ENCODE peak calls at places on chromosomes 6 and 20, in ten cellular contexts. I is retinal pigment epithelial cell, X is ascending aorta, M is WERI-Rb-1, P is thyroid gland, W is AG04450, H is left lung, F is tibial nerve, U is MCF 10A, N is transverse colon. E is an unnamed sample.

GRCh38 chr6:22062807-22063408 is 233.9 kb downstream of the PRL start:
- DNase-seq in I (no peak), X (no peak), M (no peak), P (peak), W (no peak), H (peak), F (no peak), U (no peak), N (no peak), E (no peak)

GRCh38 chr6:39729945-39730344 is 4.7 kb upstream of the KIF6 start:
- DNase-seq in I (no peak), X (no peak), M (peak), P (no peak), W (no peak), H (no peak), F (no peak), U (no peak), N (no peak), E (no peak)

GRCh38 chr6:158402184-158402583 is 89.9 kb downstream of the TULP4 start:
- DNase-seq in I (no peak), X (no peak), M (no peak), P (no peak), W (no peak), H (no peak), F (no peak), U (no peak), N (no peak), E (no peak)

GRCh38 chr6:119620846-119621570 is 271.4 kb upstream of the MAN1A1 start:
- DNase-seq in I (peak), X (no peak), M (no peak), P (no peak), W (peak), H (no peak), F (no peak), U (peak), N (no peak), E (no peak)

GRCh38 chr6:36769676-36770499 is 69.4 kb downstream of the CPNE5 start:
- DNase-seq in I (no peak), X (no peak), M (no peak), P (no peak), W (no peak), H (no peak), F (no peak), U (peak), N (no peak), E (no peak)

GRCh38 chr6:146593978-146594377 is 4.8 kb upstream of the ADGB start:
- DNase-seq in I (no peak), X (no peak), M (no peak), P (no peak), W (no peak), H (peak), F (no peak), U (no peak), N (no peak), E (no peak)

GRCh38 chr6:42758756-42759430 is 13.0 kb upstream of the TBCC start:
- DNase-seq in I (no peak), X (no peak), M (peak), P (no peak), W (no peak), H (no peak), F (no peak), U (no peak), N (no peak), E (no peak)

GRCh38 chr20:1427457-1428054 is 34.7 kb upstream of the FKBP1A start:
- DNase-seq in I (no peak), X (no peak), M (no peak), P (no peak), W (no peak), H (no peak), F (no peak), U (no peak), N (no peak), E (no peak)

GRCh38 chr20:57772349-57772964 is 62.6 kb upstream of the PMEPA1 start:
- DNase-seq in I (peak), X (no peak), M (no peak), P (no peak), W (peak), H (peak), F (no peak), U (peak), N (no peak), E (no peak)

GRCh38 chr6:169852504-169853195 is 101.2 kb downstream of the ERMARD start:
- DNase-seq in I (no peak), X (no peak), M (no peak), P (no peak), W (no peak), H (no peak), F (no peak), U (no peak), N (no peak), E (no peak)

GRCh38 chr20:17621229-17621968 is 51.5 kb downstream of the DSTN start:
- DNase-seq in I (no peak), X (no peak), M (no peak), P (peak), W (no peak), H (peak), F (no peak), U (no peak), N (peak), E (no peak)

GRCh38 chr20:4720977-4721349 is 746 bp upstream of the PRND start:
- DNase-seq in I (no peak), X (no peak), M (no peak), P (no peak), W (no peak), H (no peak), F (no peak), U (no peak), N (no peak), E (no peak)

GRCh38 chr6:46090115-46091079 is 39.4 kb upstream of the ENPP4 start:
- DNase-seq in I (peak), X (no peak), M (peak), P (peak), W (peak), H (peak), F (peak), U (peak), N (peak), E (peak)

GRCh38 chr6:17032595-17033591 is 69.0 kb upstream of the STMND1 start:
- DNase-seq in I (peak), X (peak), M (no peak), P (peak), W (peak), H (peak), F (peak), U (peak), N (peak), E (no peak)

GRCh38 chr6:17059820-17060219 is 42.0 kb upstream of the STMND1 start:
- DNase-seq in I (no peak), X (no peak), M (no peak), P (no peak), W (no peak), H (no peak), F (no peak), U (peak), N (no peak), E (no peak)

GRCh38 chr6:152775441-152775840 is 24.8 kb downstream of the VIP start:
- DNase-seq in I (no peak), X (no peak), M (no peak), P (no peak), W (no peak), H (no peak), F (no peak), U (no peak), N (no peak), E (peak)

GRCh38 chr6:26053929-26054658 is 33.1 kb upstream of the HFE start:
- DNase-seq in I (no peak), X (no peak), M (no peak), P (no peak), W (no peak), H (no peak), F (no peak), U (peak), N (no peak), E (no peak)

GRCh38 chr20:48880331-48880730 is 41.2 kb upstream of the ARFGEF2 start:
- DNase-seq in I (no peak), X (no peak), M (no peak), P (no peak), W (no peak), H (no peak), F (no peak), U (no peak), N (no peak), E (no peak)

GRCh38 chr6:45884336-45884735 is 131.3 kb downstream of the CLIC5 start:
- DNase-seq in I (no peak), X (no peak), M (no peak), P (no peak), W (no peak), H (no peak), F (no peak), U (no peak), N (no peak), E (no peak)

GRCh38 chr6:47134476-47135189 is 92.5 kb upstream of the ADGRF1 start:
- DNase-seq in I (peak), X (no peak), M (no peak), P (no peak), W (peak), H (no peak), F (no peak), U (peak), N (no peak), E (no peak)

GRCh38 chr6:72963946-72964345 is 261.4 kb downstream of the KHDC1L start:
- DNase-seq in I (no peak), X (no peak), M (no peak), P (no peak), W (no peak), H (no peak), F (no peak), U (no peak), N (no peak), E (no peak)

GRCh38 chr6:82906951-82907350 is 158.7 kb downstream of the UBE3D start:
- DNase-seq in I (peak), X (no peak), M (no peak), P (no peak), W (peak), H (no peak), F (no peak), U (peak), N (no peak), E (no peak)

GRCh38 chr6:134936927-134937326 is 13.0 kb downstream of the ALDH8A1 start:
- DNase-seq in I (peak), X (no peak), M (no peak), P (no peak), W (peak), H (no peak), F (no peak), U (peak), N (no peak), E (no peak)

GRCh38 chr6:89522778-89523177 is 89.8 kb downstream of the ANKRD6 start:
- DNase-seq in I (no peak), X (no peak), M (peak), P (no peak), W (no peak), H (no peak), F (no peak), U (no peak), N (no peak), E (no peak)

GRCh38 chr6:75204222-75204958 is 1.5 kb downstream of the COL12A1 start:
- DNase-seq in I (peak), X (no peak), M (peak), P (peak), W (peak), H (peak), F (peak), U (peak), N (peak), E (peak)

GRCh38 chr6:134519456-134519855 is 201.5 kb upstream of the SGK1 start:
- DNase-seq in I (no peak), X (no peak), M (no peak), P (peak), W (no peak), H (peak), F (no peak), U (no peak), N (no peak), E (no peak)

GRCh38 chr6:33410711-33411631 is at the start of gene PHF1:
- DNase-seq in I (no peak), X (no peak), M (peak), P (peak), W (peak), H (peak), F (peak), U (peak), N (peak), E (peak)

GRCh38 chr6:2166717-2167116 is 78.7 kb downstream of the GMDS start:
- DNase-seq in I (no peak), X (no peak), M (no peak), P (no peak), W (no peak), H (no peak), F (no peak), U (peak), N (peak), E (no peak)

GRCh38 chr6:43774776-43775583 is 5.0 kb downstream of the VEGFA start:
- DNase-seq in I (no peak), X (no peak), M (peak), P (peak), W (no peak), H (peak), F (peak), U (peak), N (peak), E (peak)

GRCh38 chr6:142944126-142945066 is 580 bp downstream of the HIVEP2 start:
- DNase-seq in I (peak), X (peak), M (peak), P (peak), W (peak), H (peak), F (peak), U (peak), N (peak), E (peak)

GRCh38 chr20:17140894-17141293 is 85.9 kb upstream of the PCSK2 start:
- DNase-seq in I (no peak), X (no peak), M (no peak), P (no peak), W (no peak), H (no peak), F (no peak), U (no peak), N (no peak), E (no peak)

GRCh38 chr6:92979281-92979680 is 440.1 kb downstream of the EPHA7 start:
- DNase-seq in I (peak), X (no peak), M (no peak), P (no peak), W (no peak), H (no peak), F (no peak), U (no peak), N (no peak), E (no peak)

GRCh38 chr6:14799928-14800327 is 445.9 kb upstream of the JARID2 start:
- DNase-seq in I (no peak), X (peak), M (peak), P (peak), W (peak), H (peak), F (peak), U (peak), N (peak), E (peak)

GRCh38 chr20:5970381-5970780 is 19.9 kb downstream of the MCM8 start:
- DNase-seq in I (no peak), X (no peak), M (no peak), P (peak), W (no peak), H (no peak), F (no peak), U (no peak), N (no peak), E (no peak)

GRCh38 chr6:85078071-85078470 is 313.7 kb upstream of the TBX18 start:
- DNase-seq in I (peak), X (no peak), M (no peak), P (no peak), W (peak), H (no peak), F (peak), U (peak), N (no peak), E (no peak)

GRCh38 chr20:38649275-38649891 is 47.8 kb downstream of the ARHGAP40 start:
- DNase-seq in I (no peak), X (no peak), M (peak), P (no peak), W (no peak), H (no peak), F (no peak), U (peak), N (no peak), E (peak)

GRCh38 chr6:21186479-21187055 is 407.0 kb upstream of the SOX4 start:
- DNase-seq in I (no peak), X (no peak), M (no peak), P (no peak), W (no peak), H (no peak), F (no peak), U (no peak), N (no peak), E (no peak)

GRCh38 chr6:98835149-98836024 is 1.0 kb downstream of the POU3F2 start:
- DNase-seq in I (no peak), X (no peak), M (peak), P (no peak), W (no peak), H (no peak), F (no peak), U (no peak), N (no peak), E (peak)

DNA sequence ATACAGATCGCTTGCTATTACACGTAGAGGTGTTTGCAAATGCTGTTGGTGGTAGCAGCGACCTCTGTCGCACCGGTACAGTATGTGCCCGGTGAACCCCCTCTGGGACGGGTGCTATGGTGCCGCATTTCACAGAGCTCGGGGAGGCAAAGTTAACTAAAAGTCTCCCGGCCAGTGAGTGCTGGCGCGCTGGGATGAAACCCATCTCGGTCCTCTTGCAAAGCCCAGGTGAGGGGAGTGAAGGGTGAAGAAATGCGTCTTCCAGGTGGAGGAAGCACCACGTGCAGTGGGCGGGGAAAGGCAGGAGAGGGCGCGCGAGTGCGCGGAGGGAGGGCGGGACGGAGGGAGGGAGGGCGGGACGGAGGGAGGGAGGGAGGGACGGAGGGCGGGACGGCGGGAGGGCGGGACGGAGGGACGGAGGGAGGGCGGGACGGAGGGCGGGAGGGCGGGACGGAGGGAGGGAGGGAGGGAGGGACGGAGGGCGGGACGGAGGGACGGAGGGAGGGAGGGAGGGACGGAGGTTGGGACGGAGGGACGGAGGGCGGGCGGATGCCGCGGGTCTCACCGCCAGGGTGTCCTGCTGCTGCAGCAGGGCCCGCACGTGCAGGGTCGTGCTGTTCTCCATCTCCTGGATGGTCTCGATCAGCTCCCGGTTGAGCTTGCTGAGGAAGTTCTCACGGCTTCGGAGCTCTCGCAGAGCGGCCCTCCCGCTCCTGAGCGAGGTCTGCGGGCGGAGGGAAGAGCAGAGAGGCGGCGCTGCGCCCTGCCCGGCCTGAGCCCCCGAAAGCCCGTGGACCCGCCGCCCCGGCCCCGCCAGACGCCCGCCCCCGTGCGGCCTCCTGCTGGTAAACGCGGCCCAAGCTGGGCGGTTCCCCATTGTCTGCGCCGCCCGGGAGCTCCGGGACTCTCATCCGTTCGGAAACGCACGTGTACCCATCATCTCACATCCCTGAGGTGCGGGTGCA is 11.7 kb downstream of the C20orf96 start:
- DNase-seq in I (no peak), X (no peak), M (no peak), P (peak), W (no peak), H (no peak), F (no peak), U (no peak), N (no peak), E (peak)
- TF ChIP-seq CTCF in I (no peak), X (no peak), M (no peak), P (no peak), W (no peak), H (no peak), F (no peak), U (no peak), N (no peak), E (no peak)

DNA sequence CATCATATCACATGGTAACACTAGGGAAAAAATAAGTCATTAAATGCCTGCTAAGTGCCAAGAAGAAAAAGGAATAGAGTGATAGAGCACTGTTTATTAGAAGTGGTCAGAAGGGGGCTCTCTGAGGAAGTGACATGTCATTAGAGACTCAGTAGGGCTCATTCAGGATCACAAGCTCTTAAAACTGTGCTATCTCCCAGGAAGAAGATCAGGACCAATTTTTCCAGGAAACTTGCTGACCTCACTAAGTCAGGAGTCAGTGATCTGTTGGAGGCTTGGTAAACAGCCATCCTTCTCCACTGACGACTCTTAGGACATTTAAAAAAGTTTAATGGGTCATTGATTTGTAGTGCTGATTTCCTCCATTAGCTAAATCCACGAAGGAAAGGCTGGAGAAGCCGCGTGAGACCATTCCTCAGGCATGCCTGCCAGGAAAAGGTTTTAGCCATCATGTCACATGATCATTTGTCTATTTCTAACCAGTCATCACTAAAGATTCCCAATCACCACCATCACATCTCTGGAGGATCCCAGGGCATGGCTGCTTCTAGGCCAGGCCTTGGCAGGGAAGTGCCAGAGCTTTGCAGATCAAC is 5.9 kb upstream of the PTPN1 start:
- DNase-seq in I (no peak), X (no peak), M (no peak), P (no peak), W (no peak), H (no peak), F (no peak), U (no peak), N (no peak), E (no peak)
- TF ChIP-seq CTCF in I (peak), X (no peak), M (peak), P (no peak), W (peak), H (no peak), F (no peak), U (no peak), N (no peak), E (no peak)

GRCh38 chr20:22723659-22724058 is 139.3 kb upstream of the FOXA2 start:
- DNase-seq in I (no peak), X (no peak), M (no peak), P (no peak), W (no peak), H (no peak), F (no peak), U (no peak), N (no peak), E (no peak)
- TF ChIP-seq CTCF in I (no peak), X (no peak), M (no peak), P (no peak), W (no peak), H (no peak), F (no peak), U (no peak), N (no peak), E (no peak)

DNA sequence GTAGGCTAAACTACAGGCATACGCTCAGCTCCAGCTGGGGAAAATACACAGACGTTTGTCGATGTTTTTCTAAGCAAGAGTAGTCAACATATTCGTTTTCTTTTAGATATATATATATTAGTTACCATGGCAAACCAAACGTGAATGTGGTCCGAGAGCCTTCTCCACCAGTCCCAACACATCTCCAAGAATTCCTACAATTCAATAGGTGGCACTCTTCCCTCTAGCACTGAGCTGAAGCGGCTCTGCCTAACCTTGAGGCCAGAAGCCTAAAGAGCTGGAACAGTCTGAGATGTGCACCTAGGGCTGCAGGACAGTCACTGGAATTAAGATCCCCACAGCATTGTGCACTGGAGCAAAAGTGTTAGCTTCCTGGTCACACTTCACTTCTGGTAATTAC is 70.3 kb upstream of the BEND3 start:
- DNase-seq in I (no peak), X (no peak), M (peak), P (peak), W (no peak), H (no peak), F (no peak), U (peak), N (no peak), E (peak)
- TF ChIP-seq CTCF in I (peak), X (no peak), M (peak), P (no peak), W (peak), H (no peak), F (no peak), U (peak), N (no peak), E (no peak)